ENCODE peak calls at places on chromosomes 16 and 17, in five cellular contexts. U, D, Z, W and F are unnamed samples.

GRCh38 chr16:27199235-27199586 is 4.1 kb upstream of the KDM8 start:
- DNase-seq in W (no peak), D (no peak), Z (no peak), U (no peak), F (no peak)

GRCh38 chr17:18139949-18140348 is 31.4 kb downstream of the MYO15A start:
- DNase-seq in U (no peak), D (peak; percentile 16), W (no peak), Z (no peak), F (peak; percentile 30)

GRCh38 chr16:69861276-69862030 is 89.7 kb upstream of the CLEC18A start:
- DNase-seq in W (peak; percentile 75), Z (no peak), D (peak; percentile 90), U (peak; percentile 60), F (no peak)

GRCh38 chr16:88966986-88967799 is 9.8 kb downstream of the CBFA2T3 start:
- DNase-seq in W (no peak), U (no peak), D (no peak), Z (no peak), F (no peak)

GRCh38 chr16:27240948-27241531 is 27.5 kb downstream of the NSMCE1 start:
- DNase-seq in W (no peak), D (peak; percentile 56), Z (no peak), U (no peak), F (no peak)

GRCh38 chr16:89370081-89370511 is 120.3 kb downstream of the ANKRD11 start:
- DNase-seq in U (no peak), Z (no peak), W (no peak), D (peak; percentile 46), F (no peak)

GRCh38 chr16:57863434-57864160 is 61.3 kb upstream of the KIFC3 start:
- DNase-seq in W (peak; percentile 72), U (peak; percentile 59), Z (no peak), D (peak; percentile 86), F (peak; percentile 74)

GRCh38 chr17:31740611-31741082 is 118.4 kb downstream of the COPRS start:
- DNase-seq in W (no peak), Z (no peak), D (peak; percentile 92), U (no peak), F (no peak)

GRCh38 chr17:78142113-78142861 is 3.9 kb upstream of the C17orf99 start:
- DNase-seq in W (no peak), D (peak; percentile 42), U (peak; percentile 78), Z (no peak), F (no peak)

GRCh38 chr17:80831481-80831880 is 160.2 kb upstream of the CHMP6 start:
- DNase-seq in D (no peak), W (no peak), U (no peak), Z (no peak), F (no peak)

GRCh38 chr16:89150090-89150835 is 21.3 kb upstream of the CDH15 start:
- DNase-seq in U (no peak), W (no peak), Z (no peak), D (no peak), F (no peak)

GRCh38 chr17:75695830-75696271 is 25.4 kb upstream of the ITGB4 start:
- DNase-seq in D (no peak), U (peak; percentile 74), W (no peak), Z (no peak), F (no peak)

GRCh38 chr16:47643610-47644009 is 182.5 kb downstream of the PHKB start:
- DNase-seq in U (no peak), D (no peak), Z (no peak), W (no peak), F (no peak)

GRCh38 chr17:14464741-14465140 is 163.9 kb downstream of the HS3ST3B1 start:
- DNase-seq in Z (no peak), W (no peak), D (peak; percentile 30), U (no peak), F (no peak)

GRCh38 chr16:8674413-8675022 is at the start of gene ABAT:
- DNase-seq in U (peak; percentile 94), D (peak; percentile 60), Z (peak; percentile 55), W (peak; percentile 93), F (peak; percentile 86)

GRCh38 chr17:57984936-57985674 is 2.9 kb downstream of the VEZF1 start:
- DNase-seq in W (no peak), U (no peak), D (no peak), Z (no peak), F (no peak)

GRCh38 chr17:5128905-5129535 is 13.2 kb downstream of the USP6 start:
- DNase-seq in U (no peak), Z (no peak), W (no peak), D (no peak), F (no peak)

GRCh38 chr16:88639231-88640038 is 1.1 kb downstream of the IL17C start:
- DNase-seq in D (no peak), Z (no peak), U (peak; percentile 74), W (no peak), F (no peak)

GRCh38 chr16:17342031-17342430 is 128.7 kb downstream of the XYLT1 start:
- DNase-seq in Z (no peak), D (no peak), W (no peak), U (no peak), F (no peak)

GRCh38 chr16:7397901-7398300 is 65.3 kb downstream of the RBFOX1 start:
- DNase-seq in Z (no peak), D (no peak), W (no peak), U (no peak), F (peak; percentile 32)

GRCh38 chr17:66982011-66982508 is 17.6 kb downstream of the CACNG4 start:
- DNase-seq in W (no peak), Z (no peak), U (no peak), D (no peak), F (no peak)

GRCh38 chr17:48074322-48075054 is 26.3 kb downstream of the NFE2L1 start:
- DNase-seq in W (peak; percentile 73), D (peak; percentile 91), U (peak; percentile 84), Z (no peak), F (peak; percentile 81)

GRCh38 chr16:18788828-18789514 is 1.2 kb downstream of the RPS15A start:
- DNase-seq in Z (no peak), W (no peak), U (no peak), D (peak; percentile 28), F (no peak)

GRCh38 chr16:2911580-2912329 is at the start of gene FLYWCH1:
- DNase-seq in W (peak; percentile 100), Z (peak; percentile 92), D (peak; percentile 97), U (peak; percentile 99), F (peak; percentile 98)
- TF ChIP-seq CTCF in W (no peak), Z (no peak), D (no peak), U (no peak), F (no peak)

DNA sequence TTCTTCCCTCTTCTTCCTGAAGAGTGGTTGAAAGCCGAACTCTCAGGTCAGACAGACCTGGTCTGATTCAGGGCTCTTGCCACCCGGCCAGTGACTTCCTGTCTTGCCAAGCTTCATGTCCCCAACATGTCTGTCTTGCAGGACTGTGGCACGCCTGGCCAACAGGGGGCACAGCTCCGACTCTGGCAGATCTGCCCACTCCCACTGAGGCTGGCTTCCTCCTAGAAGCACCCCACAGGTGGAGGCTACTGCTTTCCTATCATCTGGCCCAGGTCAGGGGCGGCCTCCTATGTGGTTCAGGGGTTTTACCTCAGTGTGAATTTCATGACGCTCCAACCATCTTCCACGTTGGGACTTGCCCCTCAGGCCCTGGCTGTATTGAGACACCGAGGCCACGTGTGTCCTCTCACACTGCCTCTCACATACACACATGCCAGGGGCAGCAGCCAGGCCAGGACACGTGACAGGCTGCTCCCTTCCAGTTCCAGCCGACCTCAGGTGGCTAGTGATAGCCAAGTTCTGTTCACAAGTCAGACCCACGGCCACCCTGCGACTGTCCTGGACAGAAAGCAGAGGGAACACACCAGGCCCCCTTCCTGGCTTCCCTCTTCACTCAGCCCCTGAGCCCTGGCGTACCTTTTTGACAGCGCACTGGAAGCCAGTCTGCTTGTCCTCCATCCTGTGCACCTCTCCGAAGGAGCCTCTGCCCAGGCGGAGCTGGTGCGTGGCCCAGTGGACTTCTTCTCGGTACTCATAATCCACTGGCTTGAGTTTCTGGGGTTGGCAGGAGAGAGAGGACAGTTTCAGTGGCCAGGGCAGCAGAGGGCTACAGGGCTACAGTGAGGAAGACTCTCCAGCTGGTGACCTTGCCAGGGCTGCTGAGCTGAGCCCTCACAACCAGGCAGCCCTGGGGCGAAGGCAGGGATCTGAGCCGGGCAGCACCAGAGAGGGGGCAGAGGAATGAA is 22.6 kb upstream of the SPATA32 start:
- DNase-seq in Z (no peak), W (no peak), D (no peak), U (no peak), F (peak; percentile 48)
- TF ChIP-seq CTCF in Z (no peak), W (peak; percentile 20), D (peak; percentile 19), U (peak; percentile 31), F (peak; percentile 59)

GRCh38 chr17:37110012-37110701 is 161.4 kb downstream of the AATF start:
- DNase-seq in Z (no peak), D (no peak), U (no peak), W (no peak), F (no peak)

GRCh38 chr17:37110816-37111215 is 162.1 kb downstream of the AATF start:
- DNase-seq in D (no peak), Z (no peak), U (no peak), W (no peak), F (no peak)

GRCh38 chr17:37106049-37106448 is 157.3 kb downstream of the AATF start:
- DNase-seq in U (no peak), Z (no peak), W (no peak), D (no peak), F (no peak)

GRCh38 chr17:37107406-37108083 is 158.8 kb downstream of the AATF start:
- DNase-seq in W (no peak), D (peak; percentile 44), U (no peak), Z (no peak), F (no peak)

GRCh38 chr17:37111329-37111728 is 162.6 kb downstream of the AATF start:
- DNase-seq in W (no peak), Z (no peak), U (no peak), D (no peak), F (no peak)
- TF ChIP-seq CTCF in W (no peak), Z (no peak), U (no peak), D (no peak), F (no peak)

GRCh38 chr17:50817142-50817751 is 18.1 kb upstream of the WFIKKN2 start:
- DNase-seq in W (peak; percentile 60), U (peak; percentile 55), D (peak; percentile 41), Z (no peak), F (peak; percentile 68)
- TF ChIP-seq CTCF in W (peak; percentile 89), U (peak; percentile 64), D (peak; percentile 80), Z (peak; percentile 63), F (peak; percentile 91)